ENCODE peak calls at places on chromosomes 11 and 22, in four cellular contexts. E, M, J and G are unnamed samples.

GRCh38 chr11:114280696-114281095 is 15.5 kb upstream of the NNMT start:
- DNase-seq in M (no peak), J (peak), E (peak), G (peak)

GRCh38 chr11:79049627-79050238 is 391.1 kb downstream of the TENM4 start:
- DNase-seq in J (no peak), M (no peak), E (peak), G (no peak)

GRCh38 chr11:73192272-73192671 is 25.8 kb upstream of the P2RY2 start:
- DNase-seq in E (no peak), J (no peak), M (no peak), G (no peak)

GRCh38 chr11:133790995-133791394 is 54.3 kb downstream of the SPATA19 start:
- DNase-seq in M (no peak), J (no peak), E (no peak), G (no peak)

GRCh38 chr11:45560153-45560934 is 105.1 kb downstream of the CHST1 start:
- DNase-seq in E (no peak), J (no peak), M (no peak), G (no peak)

GRCh38 chr11:35911013-35911412 is 32.8 kb upstream of the LDLRAD3 start:
- DNase-seq in E (no peak), M (no peak), J (no peak), G (no peak)

GRCh38 chr22:23034621-23035556 is 35.4 kb upstream of the GNAZ start:
- DNase-seq in J (no peak), E (no peak), M (no peak), G (peak)

GRCh38 chr22:43446881-43447280 is 35.1 kb downstream of the MPPED1 start:
- DNase-seq in J (no peak), M (no peak), E (no peak), G (no peak)

GRCh38 chr11:2143652-2144548 is 4.7 kb upstream of the IGF2 start:
- DNase-seq in M (no peak), E (no peak), J (no peak), G (no peak)

GRCh38 chr11:30789270-30789669 is 203.1 kb upstream of the MPPED2 start:
- DNase-seq in M (no peak), E (no peak), J (no peak), G (no peak)

DNA sequence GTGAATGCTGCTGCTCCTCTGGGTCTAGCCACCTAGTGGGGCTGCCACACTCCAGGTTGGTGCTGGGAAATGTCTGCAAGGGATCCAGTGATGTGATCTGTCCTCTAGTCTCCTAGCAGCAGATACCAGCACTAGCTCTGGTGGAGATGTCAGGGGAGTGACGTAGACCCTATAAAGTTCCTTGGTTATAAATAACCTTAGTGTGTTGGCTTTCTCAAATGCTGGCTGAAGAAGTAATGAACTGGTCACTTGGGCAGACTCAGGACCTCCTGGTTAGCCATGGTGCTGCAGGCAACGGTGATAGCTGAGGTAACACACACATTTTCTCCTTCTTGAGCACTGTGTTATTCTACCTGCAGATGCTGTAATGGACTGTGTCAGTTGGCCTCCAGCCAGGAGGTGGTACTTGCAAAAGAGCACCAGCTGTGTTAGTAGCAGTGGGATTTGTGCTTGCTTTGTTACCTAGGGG is 35.5 kb downstream of the BBOX1 start:
- DNase-seq in E (no peak), M (no peak), J (no peak), G (no peak)
- TF ChIP-seq HDAC6 in E (no peak), M (no peak), J (no peak), G (no peak)

GRCh38 chr22:35330258-35330861 is 30.7 kb downstream of the TOM1 start:
- DNase-seq in M (no peak), E (no peak), J (no peak), G (no peak)
- TF ChIP-seq HDAC6 in M (no peak), E (no peak), J (no peak), G (no peak)

GRCh38 chr11:61173456-61173855 is 12.2 kb upstream of the VPS37C start:
- DNase-seq in J (no peak), M (no peak), E (peak), G (peak)
- TF ChIP-seq HDAC6 in J (no peak), M (no peak), E (no peak), G (no peak)

GRCh38 chr11:68997124-68997994 is 15.7 kb downstream of the MRGPRF start:
- DNase-seq in E (no peak), M (no peak), J (no peak), G (no peak)
- TF ChIP-seq HDAC6 in E (no peak), M (no peak), J (no peak), G (no peak)

GRCh38 chr11:18765554-18765953 is 26.0 kb downstream of the PTPN5 start:
- DNase-seq in E (no peak), J (no peak), M (no peak), G (no peak)
- TF ChIP-seq HDAC6 in E (no peak), J (no peak), M (no peak), G (no peak)